ENCODE peak calls at places on chromosomes 3 and 15, in seven cellular contexts. E is HCT116, K is fibroblast of pulmonary artery, J is cardiac fibroblast, W is astrocyte of the spinal cord, B is AG09309, D is A549. N is an unnamed sample.

GRCh38 chr3:168049366-168049974 is 46.3 kb downstream of the GOLIM4 start:
- DNase-seq in W (peak; percentile 76), K (peak; percentile 76), B (no peak), J (peak; percentile 59), D (no peak), E (no peak), N (peak; percentile 78)

GRCh38 chr15:69450968-69451695 is 1.5 kb upstream of the RPLP1 start:
- DNase-seq in B (no peak), D (no peak), W (no peak), E (no peak), J (no peak), K (no peak), N (no peak)

GRCh38 chr3:25836579-25836978 is 46.7 kb downstream of the OXSM start:
- DNase-seq in E (no peak), W (no peak), B (no peak), K (no peak), D (no peak), J (no peak), N (no peak)

GRCh38 chr3:33115024-33115768 is 1.4 kb downstream of the CRTAP start:
- DNase-seq in B (peak; percentile 77), E (peak; percentile 40), W (peak; percentile 89), K (peak; percentile 89), D (peak; percentile 71), J (peak; percentile 91), N (peak; percentile 96)

GRCh38 chr3:13595001-13595421 is 46.1 kb downstream of the FBLN2 start:
- DNase-seq in B (no peak), W (no peak), K (no peak), J (no peak), E (no peak), D (no peak), N (no peak)

GRCh38 chr3:31980530-31981205 is 394 bp downstream of the OSBPL10 start:
- DNase-seq in E (peak; percentile 53), D (peak; percentile 80), J (peak; percentile 57), B (no peak), W (peak; percentile 56), K (peak; percentile 60), N (peak; percentile 28)

GRCh38 chr15:86040360-86041095 is 39.1 kb upstream of the AGBL1 start:
- DNase-seq in E (no peak), K (no peak), J (no peak), D (no peak), B (no peak), W (no peak), N (no peak)

GRCh38 chr15:90046289-90046688 is 45.2 kb downstream of the ZNF710 start:
- DNase-seq in B (no peak), D (no peak), J (no peak), K (no peak), E (no peak), W (no peak), N (no peak)

GRCh38 chr3:138009476-138010272 is at the start of gene CLDN18:
- DNase-seq in J (peak; percentile 41), B (no peak), W (peak; percentile 1), K (peak; percentile 3), E (no peak), D (no peak), N (peak; percentile 60)

GRCh38 chr3:134364061-134364935 is 9.9 kb downstream of the AMOTL2 start:
- DNase-seq in K (peak; percentile 96), B (peak; percentile 95), D (peak; percentile 93), E (peak; percentile 74), W (peak; percentile 99), J (peak; percentile 99), N (peak; percentile 98)

GRCh38 chr3:16485024-16485992 is 28.2 kb downstream of the RFTN1 start:
- DNase-seq in W (no peak), D (no peak), E (no peak), B (no peak), K (peak; percentile 40), J (no peak), N (no peak)

GRCh38 chr3:167861649-167862048 is 126.1 kb downstream of the SERPINI1 start:
- DNase-seq in J (no peak), W (peak; percentile 37), B (no peak), K (no peak), D (peak; percentile 43), E (no peak), N (no peak)

GRCh38 chr3:13853978-13854296 is 25.9 kb downstream of the WNT7A start:
- DNase-seq in J (no peak), E (peak; percentile 85), B (no peak), K (no peak), D (no peak), W (no peak), N (no peak)

DNA sequence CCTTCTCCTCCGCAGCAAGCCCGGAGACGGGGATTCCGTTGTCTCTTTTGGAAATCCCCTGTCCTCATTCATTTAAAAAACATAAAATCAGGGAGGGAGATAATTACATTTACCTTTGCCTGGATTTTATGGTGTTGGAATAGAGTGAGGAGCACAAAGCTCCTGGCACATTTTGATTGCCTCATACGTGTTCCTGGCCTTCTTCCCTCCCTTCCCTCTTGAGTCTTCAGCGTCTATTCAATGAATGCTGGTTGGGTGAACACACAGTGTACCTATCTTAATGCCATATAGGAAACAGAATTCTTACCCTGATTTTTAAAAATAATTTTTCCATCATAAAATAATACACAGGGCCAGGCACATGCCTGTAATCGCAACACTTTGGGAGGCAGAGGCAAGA is 97.7 kb downstream of the SLC49A4 start:
- DNase-seq in B (no peak), E (no peak), W (no peak), D (no peak), J (no peak), K (no peak), N (no peak)
- H3K4me3 ChIP-seq in B (no peak overlapping the region), E (no peak overlapping the region), W (no peak overlapping the region), D (no peak overlapping the region), J (no peak overlapping the region), K (no peak overlapping the region), N (no peak overlapping the region)

GRCh38 chr3:65864357-65864904 is 174.3 kb downstream of the MAGI1 start:
- DNase-seq in J (no peak), W (no peak), D (no peak), B (no peak), K (no peak), E (no peak), N (no peak)

GRCh38 chr3:65861718-65862117 is 177.0 kb downstream of the MAGI1 start:
- DNase-seq in K (no peak), E (no peak), W (no peak), B (no peak), D (no peak), J (no peak), N (no peak)

GRCh38 chr3:65873028-65873427 is 165.7 kb downstream of the MAGI1 start:
- DNase-seq in W (no peak), B (no peak), J (no peak), E (no peak), K (no peak), D (no peak), N (no peak)

GRCh38 chr3:65871305-65872141 is 167.2 kb downstream of the MAGI1 start:
- DNase-seq in E (no peak), W (peak; percentile 52), K (peak; percentile 30), J (no peak), D (no peak), B (no peak), N (peak; percentile 30)

GRCh38 chr3:65867463-65868210 is 171.1 kb downstream of the MAGI1 start:
- DNase-seq in K (no peak), W (no peak), D (no peak), E (no peak), J (no peak), B (no peak), N (no peak)
- TF ChIP-seq CTCF in K (no peak), W (no peak), D (no peak), E (no peak), J (no peak), B (no peak), N (no peak)

DNA sequence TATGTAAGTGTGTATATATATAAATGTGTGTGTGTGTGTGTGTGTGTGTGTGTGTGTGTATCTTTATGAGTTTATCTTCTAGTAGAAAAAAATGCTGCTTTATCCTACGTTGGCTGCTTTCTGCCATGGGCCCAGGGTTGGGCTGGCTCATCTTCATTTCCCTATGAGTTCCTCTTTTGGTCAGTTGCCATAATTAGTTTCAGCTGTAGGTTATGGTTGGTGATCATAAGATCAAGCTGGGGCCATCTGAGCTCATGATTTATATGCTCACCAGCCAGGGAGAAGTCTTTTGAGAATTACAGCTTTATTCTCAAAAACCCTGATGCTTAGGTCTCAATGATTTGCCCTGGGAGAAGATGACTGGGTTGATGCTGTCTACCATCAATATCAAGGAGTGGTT is 775.8 kb upstream of the ARPP21 start:
- DNase-seq in J (no peak), E (no peak), W (no peak), K (no peak), B (no peak), D (no peak), N (no peak)
- H3K4me3 ChIP-seq in J (no peak overlapping the region), E (no peak overlapping the region), W (no peak overlapping the region), K (no peak overlapping the region), B (no peak overlapping the region), D (no peak overlapping the region), N (no peak overlapping the region)

DNA sequence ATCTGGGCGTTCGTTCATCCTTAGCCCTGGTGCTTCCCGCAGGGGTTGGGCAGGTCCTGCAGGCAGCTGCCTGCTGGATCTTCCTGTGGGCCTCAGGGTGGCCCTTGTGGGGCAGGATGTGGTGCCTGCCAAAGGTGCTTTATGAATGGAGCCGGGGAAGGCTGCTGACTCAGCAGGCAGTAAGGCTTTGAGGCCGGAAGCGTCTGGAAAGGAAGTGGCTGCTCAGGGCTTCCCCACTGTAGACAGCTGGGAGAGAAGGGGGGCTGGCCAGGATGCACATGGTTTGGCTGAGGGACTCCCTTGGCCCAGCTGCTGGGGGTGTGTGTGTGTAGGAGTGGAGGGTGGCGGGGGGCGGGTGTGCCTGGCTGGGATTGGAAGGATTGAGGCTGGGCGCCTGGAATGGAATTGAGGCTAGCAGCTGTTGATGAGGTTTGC is 12.9 kb downstream of the CD276 start:
- DNase-seq in K (peak; percentile 97), W (peak; percentile 97), E (no peak), B (no peak), J (peak; percentile 98), D (no peak), N (peak; percentile 95)
- TF ChIP-seq CTCF in K (no peak), W (no peak), E (no peak), B (no peak), J (no peak), D (no peak), N (no peak)

DNA sequence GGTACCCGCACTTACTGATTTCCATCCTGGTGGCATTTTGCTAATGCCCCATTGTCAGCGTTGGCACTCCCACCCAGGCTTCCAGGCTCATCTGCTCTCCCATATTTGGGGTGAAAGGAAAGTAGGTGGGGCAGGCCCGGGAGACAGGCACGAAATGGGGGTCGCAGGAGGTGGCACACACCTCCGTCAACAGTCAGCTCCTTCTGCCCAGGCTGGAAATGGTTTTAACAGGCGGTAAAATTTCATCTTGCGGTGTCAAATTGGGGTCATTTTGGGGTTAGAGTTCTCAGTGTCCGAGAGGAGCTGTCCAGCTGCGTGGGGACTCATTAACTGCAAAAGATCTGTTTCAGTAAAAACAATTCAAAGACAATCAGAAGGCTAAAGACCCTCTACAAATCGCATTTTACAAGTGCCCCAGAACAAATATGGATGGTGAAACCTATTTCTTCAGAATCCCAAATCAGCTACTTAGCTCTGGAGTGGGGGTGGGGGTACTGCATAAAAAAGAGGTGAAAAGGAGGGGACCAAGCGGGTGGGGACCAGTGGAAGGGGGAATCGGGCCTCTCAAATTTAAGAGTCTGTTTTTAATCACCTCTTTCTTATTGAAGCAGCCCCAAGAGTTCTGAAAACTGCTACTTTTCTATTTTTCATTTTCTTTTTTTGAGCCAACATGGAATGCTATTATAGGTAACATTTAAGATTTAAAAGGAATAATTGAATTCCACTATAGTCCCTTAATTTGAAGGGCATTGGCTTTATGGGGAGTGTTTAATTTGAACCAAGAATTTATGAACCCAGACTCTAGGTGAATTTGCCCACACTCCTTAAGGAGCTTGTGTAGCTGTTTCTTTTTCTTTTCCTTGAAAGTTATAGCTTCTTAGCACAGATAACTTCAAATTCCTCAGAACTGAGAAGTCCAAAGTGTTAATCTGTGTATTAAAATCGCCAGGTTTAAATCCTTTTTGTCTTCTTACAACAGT is 4.4 kb upstream of the MEIS2 start:
- DNase-seq in K (no peak), E (no peak), B (no peak), W (no peak), D (no peak), J (peak; percentile 57), N (peak; percentile 55)
- H3K4me3 ChIP-seq in K (peak overlapping the region; percentile 86), E (no peak overlapping the region), B (no peak overlapping the region), W (peak overlapping the region; percentile 93), D (no peak overlapping the region), J (peak overlapping the region; percentile 29), N (peak overlapping the region; percentile 94)

N was measured in fibroblast of the aortic adventitia.